ENCODE peak calls at places on chromosome 11, in five cellular contexts. L is body of pancreas, M is mucosa of descending colon, X is pancreas, B is heart right ventricle. H is an unnamed sample.
A peak's percentile ranks its signal among the peaks of the same experiment; 100 is the strongest.

GRCh38 chr11:1234771-1235614 is 12.1 kb downstream of the MUC5B start:
- DNase-seq in M (peak; percentile 7), L (no peak), B (peak; percentile 8), X (no peak), H (peak; percentile 3)

GRCh38 chr11:10663365-10663764 is 30.2 kb downstream of the IRAG1 start:
- DNase-seq in L (no peak), M (no peak), B (no peak), X (no peak), H (no peak)

GRCh38 chr11:126282361-126282741 is 542 bp upstream of the TIRAP start:
- DNase-seq in M (peak; percentile 51), L (peak; percentile 46), B (peak; percentile 63), X (peak; percentile 34), H (peak; percentile 50)

GRCh38 chr11:124274000-124274399 is 17.8 kb downstream of the OR8G5 start:
- DNase-seq in M (peak; percentile 13), L (no peak), B (no peak), X (no peak), H (no peak)

GRCh38 chr11:8225589-8226036 is 38.1 kb downstream of the LMO1 start:
- DNase-seq in B (peak; percentile 72), X (peak; percentile 49), M (peak; percentile 82), L (peak; percentile 67), H (peak; percentile 77)

GRCh38 chr11:121514998-121515671 is 62.4 kb upstream of the SORL1-AS1 start:
- DNase-seq in L (no peak), B (no peak), M (no peak), X (no peak), H (no peak)

GRCh38 chr11:109604506-109604905 is 182.5 kb downstream of the C11orf87 start:
- DNase-seq in M (no peak), B (no peak), X (no peak), L (no peak), H (no peak)

GRCh38 chr11:78078218-78079167 is 1.2 kb downstream of the NDUFC2 start:
- DNase-seq in B (no peak), L (no peak), X (no peak), M (no peak), H (no peak)

GRCh38 chr11:69652999-69653398 is 12.0 kb downstream of the CCND1 start:
- DNase-seq in L (no peak), B (no peak), M (no peak), X (no peak), H (no peak)

GRCh38 chr11:91394718-91395414 is 829.8 kb upstream of the FAT3 start:
- DNase-seq in B (no peak), L (peak; percentile 56), X (peak; percentile 25), M (no peak), H (peak; percentile 45)

GRCh38 chr11:45649544-45650165 is 15.8 kb downstream of the CHST1 start:
- DNase-seq in L (no peak), B (no peak), X (no peak), M (no peak), H (no peak)

GRCh38 chr11:26109658-26110393 is 222.1 kb upstream of the ANO3 start:
- DNase-seq in L (no peak), M (no peak), B (no peak), X (no peak), H (no peak)

DNA sequence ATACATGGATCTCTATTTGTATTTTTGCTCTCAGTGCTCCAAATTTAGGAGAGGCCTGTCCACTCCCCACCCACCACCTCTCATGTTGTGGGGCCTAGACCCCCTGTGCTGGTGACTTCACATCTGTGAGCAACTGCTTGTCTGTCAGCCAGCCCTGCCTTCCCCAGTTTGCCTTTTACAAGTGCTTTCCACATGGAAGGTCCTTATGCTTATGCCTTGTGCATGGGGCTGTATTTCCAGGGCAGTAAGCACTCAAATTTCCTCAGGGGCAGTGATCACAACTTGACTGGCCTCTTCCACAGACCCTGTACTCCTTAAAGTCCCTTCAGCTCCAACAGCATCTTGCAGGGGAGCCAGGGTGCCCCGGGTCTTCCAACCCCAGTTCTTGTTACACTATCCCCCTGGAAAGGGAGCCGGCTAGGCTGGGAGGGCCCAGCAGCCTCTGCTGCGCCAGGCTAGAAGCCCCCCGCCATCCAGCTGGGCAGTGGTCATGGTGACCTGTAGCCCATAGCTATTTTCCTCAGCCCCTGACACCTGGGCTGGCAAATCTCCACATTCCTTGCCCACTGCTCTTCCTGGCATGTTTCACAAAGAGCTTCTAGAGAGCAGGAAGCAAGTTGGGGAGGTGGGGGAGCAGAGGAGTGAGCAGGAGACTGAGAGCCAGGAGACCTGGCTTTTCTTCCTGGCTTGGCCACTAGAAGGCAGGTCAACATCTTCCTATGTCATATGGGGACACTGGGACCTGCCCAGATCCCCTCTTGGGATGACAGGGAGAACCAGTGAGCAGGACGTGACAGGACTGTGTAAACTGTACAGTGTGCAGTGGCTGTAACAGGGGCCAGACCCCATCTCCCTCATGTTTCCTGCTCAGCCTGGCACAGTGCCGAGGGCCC is 29.7 kb downstream of the GDPD5 start:
- DNase-seq in M (no peak), B (no peak), X (no peak), L (no peak), H (peak; percentile 48)
- TF ChIP-seq CTCF in M (no peak), B (no peak), X (no peak), L (no peak), H (peak; percentile 53)

GRCh38 chr11:118910309-118911112 is 15.2 kb downstream of the BCL9L start:
- DNase-seq in X (peak; percentile 61), M (peak; percentile 48), B (peak; percentile 82), L (peak; percentile 77), H (no peak)
- H3K4me3 ChIP-seq in X (peak overlapping the region; percentile 34), M (no peak overlapping the region), B (peak overlapping the region; percentile 53), L (no peak overlapping the region), H (no peak overlapping the region)

GRCh38 chr11:2517386-2518064 is 72.7 kb downstream of the KCNQ1 start:
- DNase-seq in B (peak; percentile 5), M (no peak), X (peak; percentile 1), L (no peak), H (peak; percentile 0)

GRCh38 chr11:2517016-2517385 is 72.2 kb downstream of the KCNQ1 start:
- DNase-seq in M (no peak), X (no peak), L (no peak), B (peak; percentile 8), H (peak; percentile 1)

GRCh38 chr11:2518983-2519340 is 74.2 kb downstream of the KCNQ1 start:
- DNase-seq in L (no peak), M (no peak), B (peak; percentile 1), X (peak; percentile 1), H (peak; percentile 1)

GRCh38 chr11:2519517-2519878 is 74.7 kb downstream of the KCNQ1 start:
- DNase-seq in B (no peak), L (no peak), X (no peak), M (no peak), H (no peak)

DNA sequence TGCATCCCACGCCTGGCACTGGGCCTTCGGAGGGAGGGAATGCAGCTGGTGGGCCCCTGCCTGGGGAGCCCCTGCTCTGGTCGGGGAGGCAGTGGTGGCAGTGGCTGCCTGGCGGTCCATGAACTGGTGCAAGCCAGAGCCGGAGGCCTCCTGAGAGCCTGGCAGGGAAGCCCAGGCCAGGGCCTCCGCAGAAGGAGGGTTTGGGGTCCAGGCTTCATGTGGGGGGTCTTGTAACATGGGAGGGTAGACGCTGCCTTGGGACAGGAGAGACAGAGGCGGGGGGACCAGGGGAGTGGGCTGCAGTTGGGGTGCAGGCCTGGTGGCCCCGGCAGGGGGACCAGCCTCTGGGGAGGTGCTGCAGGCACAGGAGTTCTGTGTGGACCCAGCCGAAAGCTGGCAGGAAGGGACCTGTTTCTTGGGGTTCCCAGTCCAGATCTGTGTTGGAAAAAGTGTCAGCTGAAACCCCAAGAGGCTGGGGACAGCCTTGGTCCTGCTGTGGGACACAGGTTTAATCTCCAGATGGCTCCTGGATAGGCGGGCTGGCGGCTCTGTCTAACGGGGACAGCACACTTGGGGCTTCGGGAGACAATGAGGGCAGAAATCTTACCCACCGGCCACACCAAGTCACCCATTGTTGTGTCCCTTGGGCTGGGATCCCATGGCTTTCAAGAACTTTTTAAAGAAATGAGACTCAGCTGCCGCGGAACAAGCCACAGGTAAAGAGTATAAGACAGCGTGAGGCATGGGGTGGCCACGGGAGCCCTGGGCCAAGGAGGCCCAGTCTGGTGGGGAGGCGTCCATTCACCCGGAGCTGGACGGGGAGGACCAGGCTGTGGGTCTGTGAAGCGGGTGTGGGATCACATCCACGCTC is 73.5 kb downstream of the KCNQ1 start:
- DNase-seq in M (no peak), L (no peak), B (peak; percentile 5), X (peak; percentile 1), H (peak; percentile 1)
- H3K4me1 ChIP-seq in M (no peaks in the 10 kb centered on the region), L (peaks cover 8% of the 10 kb centered on the region), B (peaks cover 29% of the 10 kb centered on the region), X (no peaks in the 10 kb centered on the region), H (no peaks in the 10 kb centered on the region)

GRCh38 chr11:103824116-103824515 is 212.3 kb upstream of the DDI1 start:
- DNase-seq in B (no peak), M (no peak), X (no peak), L (no peak), H (no peak)

GRCh38 chr11:103830205-103830604 is 206.2 kb upstream of the DDI1 start:
- DNase-seq in L (no peak), M (no peak), X (no peak), B (no peak), H (no peak)

GRCh38 chr11:103825469-103825868 is 211.0 kb upstream of the DDI1 start:
- DNase-seq in L (no peak), X (no peak), B (no peak), M (no peak), H (no peak)

GRCh38 chr11:103829596-103829995 is 206.8 kb upstream of the DDI1 start:
- DNase-seq in X (no peak), L (no peak), B (no peak), M (no peak), H (no peak)

GRCh38 chr11:103826856-103827255 is 209.6 kb upstream of the DDI1 start:
- DNase-seq in L (no peak), X (no peak), M (no peak), B (no peak), H (no peak)
- TF ChIP-seq CTCF in L (no peak), X (no peak), M (no peak), B (no peak), H (no peak)

GRCh38 chr11:123145661-123146060 is 49.4 kb downstream of the CLMP start:
- DNase-seq in B (no peak), L (no peak), M (no peak), X (no peak), H (peak; percentile 92)
- H3K4me3 ChIP-seq in B (no peak overlapping the region), L (no peak overlapping the region), M (no peak overlapping the region), X (no peak overlapping the region), H (peak overlapping the region; percentile 61)

GRCh38 chr11:119704849-119705248 is 24.2 kb downstream of the NECTIN1 start:
- DNase-seq in M (no peak), B (no peak), L (no peak), X (no peak), H (no peak)
- H3K4me1 ChIP-seq in M (peaks cover 10% of the 10 kb centered on the region), B (peaks cover 34% of the 10 kb centered on the region), L (peaks cover 15% of the 10 kb centered on the region), X (peaks cover 4% of the 10 kb centered on the region), H (peaks cover 40% of the 10 kb centered on the region)

H was measured in BE2C.